ENCODE peak calls at places on chromosomes 2 and 18, in six cellular contexts. G is left lung; C is gastrocnemius medialis; A is CD8-positive, alpha-beta T cell; H is pancreas; K is neuronal stem cell. Q is an unnamed sample. For H3K4me1, the result is how much of the 10 kb centered on the place peaks cover.

GRCh38 chr2:237724811-237725478 is 73.6 kb upstream of the RBM44 start:
- DNase-seq in G (no peak), C (no peak), A (no peak), H (peak), K (no peak), Q (no peak)

GRCh38 chr2:210663574-210663973 is 107.2 kb downstream of the CPS1 start:
- DNase-seq in G (no peak), C (no peak), A (no peak), H (no peak), K (peak), Q (no peak)

GRCh38 chr2:147382322-147382948 is 462.4 kb upstream of the ACVR2A start:
- DNase-seq in G (no peak), C (peak), A (no peak), H (peak), K (no peak), Q (no peak)

GRCh38 chr2:235601960-235602704 is 108.3 kb downstream of the AGAP1 start:
- DNase-seq in G (no peak), C (no peak), A (no peak), H (no peak), K (no peak), Q (no peak)

GRCh38 chr2:17416891-17417391 is 101.3 kb downstream of the RAD51AP2 start:
- DNase-seq in G (no peak), C (no peak), A (no peak), H (no peak), K (no peak), Q (no peak)

GRCh38 chr2:163681765-163682164 is 54.0 kb downstream of the FIGN start:
- DNase-seq in G (no peak), C (peak), A (no peak), H (no peak), K (no peak), Q (peak)

GRCh38 chr2:70905443-70905842 is 30.3 kb upstream of the ATP6V1B1 start:
- DNase-seq in G (no peak), C (no peak), A (no peak), H (no peak), K (no peak), Q (no peak)

GRCh38 chr2:215695876-215696275 is 260.0 kb upstream of the FN1 start:
- DNase-seq in G (no peak), C (no peak), A (no peak), H (no peak), K (no peak), Q (no peak)

GRCh38 chr2:119352357-119352756 is 14.3 kb downstream of the C2orf76 start:
- DNase-seq in G (no peak), C (peak), A (no peak), H (peak), K (no peak), Q (no peak)

GRCh38 chr2:120539937-120540718 is 194.2 kb downstream of the INHBB start:
- DNase-seq in G (no peak), C (peak), A (no peak), H (peak), K (no peak), Q (peak)

GRCh38 chr2:173854840-173855239 is 110.3 kb downstream of the SP3 start:
- DNase-seq in G (no peak), C (peak), A (no peak), H (no peak), K (no peak), Q (peak)

GRCh38 chr2:71798266-71799012 is 345.1 kb downstream of the DYSF start:
- DNase-seq in G (no peak), C (peak), A (no peak), H (no peak), K (peak), Q (no peak)

GRCh38 chr2:114797942-114798341 is 355.5 kb downstream of the DPP10 start:
- DNase-seq in G (no peak), C (no peak), A (no peak), H (peak), K (no peak), Q (no peak)

GRCh38 chr2:127216105-127216504 is 4.0 kb downstream of the CYP27C1 start:
- DNase-seq in G (no peak), C (no peak), A (no peak), H (no peak), K (no peak), Q (no peak)

GRCh38 chr2:160156084-160156483 is 44.0 kb downstream of the ITGB6 start:
- DNase-seq in G (no peak), C (no peak), A (no peak), H (no peak), K (no peak), Q (no peak)

GRCh38 chr2:134776836-134777235 is 58.0 kb upstream of the TMEM163 start:
- DNase-seq in G (no peak), C (no peak), A (no peak), H (no peak), K (no peak), Q (no peak)

GRCh38 chr18:63178526-63178880 is 141.1 kb downstream of the BCL2 start:
- DNase-seq in G (no peak), C (peak), A (no peak), H (no peak), K (no peak), Q (peak)
- H3K4me3 ChIP-seq in G (no peak), C (peak), A (no peak), H (peak), K (no peak), Q (peak)

DNA sequence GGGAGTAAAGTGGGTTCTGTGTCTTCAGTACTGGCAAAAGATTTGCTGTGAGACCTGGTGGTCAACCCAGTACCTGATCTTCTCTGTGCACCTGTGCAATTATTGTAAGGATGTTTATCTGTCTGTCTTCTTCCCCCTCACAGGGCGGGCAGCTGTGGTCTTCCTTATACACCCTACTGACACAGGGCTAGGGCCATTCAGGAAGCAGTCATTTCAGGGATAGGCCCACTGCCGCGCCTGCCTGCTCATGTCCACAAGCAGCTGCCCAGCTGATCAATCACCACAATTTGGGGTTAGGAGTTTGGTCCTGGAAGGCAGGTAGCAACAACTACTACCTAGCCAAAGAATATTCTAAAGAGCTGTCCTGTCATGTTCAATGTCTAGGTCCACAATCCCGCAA is 1.2 kb upstream of the CNNM4 start:
- DNase-seq in G (no peak), C (no peak), A (no peak), H (no peak), K (no peak), Q (no peak)
- H3K4me1 ChIP-seq in G (under half), C (under half), A (under half), H (under half), K (under half), Q (under half)

GRCh38 chr2:217902281-217903141 is 100.3 kb downstream of the TNS1 start:
- DNase-seq in G (peak), C (peak), A (no peak), H (peak), K (no peak), Q (peak)

GRCh38 chr2:217903859-217904613 is 98.8 kb downstream of the TNS1 start:
- DNase-seq in G (peak), C (peak), A (no peak), H (peak), K (no peak), Q (peak)

GRCh38 chr2:217901826-217902225 is 101.0 kb downstream of the TNS1 start:
- DNase-seq in G (peak), C (no peak), A (no peak), H (no peak), K (no peak), Q (peak)

GRCh38 chr2:217904614-217904965 is 98.2 kb downstream of the TNS1 start:
- DNase-seq in G (no peak), C (no peak), A (no peak), H (no peak), K (no peak), Q (peak)

GRCh38 chr2:217903142-217903858 is 99.5 kb downstream of the TNS1 start:
- DNase-seq in G (no peak), C (no peak), A (no peak), H (no peak), K (no peak), Q (no peak)
- H3K4me3 ChIP-seq in G (no peak), C (peak), A (no peak), H (no peak), K (no peak), Q (no peak)

GRCh38 chr2:168562971-168563370 is 106.9 kb downstream of the CERS6 start:
- DNase-seq in G (no peak), C (no peak), A (no peak), H (no peak), K (no peak), Q (no peak)
- H3K4me1 ChIP-seq in G (under half), C (under half), A (under half), H (under half), K (under half), Q (under half)

DNA sequence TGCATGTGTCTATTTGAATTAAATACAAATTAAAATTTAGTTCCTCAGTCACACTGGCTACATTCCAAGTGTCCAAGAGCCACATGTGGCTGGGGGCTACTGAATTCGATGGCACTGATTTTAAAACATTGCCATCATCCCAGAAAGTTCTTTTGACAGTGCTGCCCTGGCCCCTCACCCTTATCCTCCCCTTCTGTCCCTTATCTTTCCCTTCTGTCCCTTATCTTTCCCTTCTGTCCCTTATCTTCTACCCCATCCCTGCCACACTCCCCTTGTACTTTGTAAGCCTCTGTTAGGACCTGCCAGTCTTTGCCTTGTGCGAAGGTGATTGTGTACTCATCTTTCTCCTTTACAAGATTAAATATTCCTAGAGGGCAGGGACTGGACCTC is 85.2 kb downstream of the DNMT3A start:
- DNase-seq in G (no peak), C (no peak), A (no peak), H (no peak), K (no peak), Q (no peak)
- H3K4me3 ChIP-seq in G (no peak), C (no peak), A (no peak), H (no peak), K (no peak), Q (no peak)